ENCODE peak calls at places on chromosomes 2 and 18, in five cellular contexts. Y is tibial nerve, I is lung, J is K562, A is GM23248. X is an unnamed sample.

GRCh38 chr2:84850471-84850870 is 30.4 kb downstream of the TRABD2A start:
- DNase-seq in A (no peak), J (no peak), I (no peak), Y (no peak), X (no peak)

GRCh38 chr2:3503483-3503882 is 15.8 kb downstream of the ADI1 start:
- DNase-seq in A (no peak), I (no peak), J (no peak), Y (no peak), X (no peak)

GRCh38 chr2:88190808-88191721 is 20.9 kb downstream of the THNSL2 start:
- DNase-seq in Y (peak; percentile 38), I (no peak), J (peak; percentile 68), A (peak; percentile 49), X (peak; percentile 51)

GRCh38 chr18:33720133-33720532 is 142.1 kb downstream of the ASXL3 start:
- DNase-seq in A (peak; percentile 66), Y (no peak), J (no peak), I (no peak), X (no peak)

GRCh38 chr2:15678894-15679293 is 87.2 kb downstream of the DDX1 start:
- DNase-seq in Y (no peak), J (no peak), I (no peak), A (no peak), X (no peak)

GRCh38 chr2:223102040-223102899 is 50.3 kb downstream of the KCNE4 start:
- DNase-seq in J (no peak), Y (no peak), I (no peak), A (no peak), X (no peak)

GRCh38 chr2:212912445-212913103 is 238.8 kb downstream of the IKZF2 start:
- DNase-seq in J (no peak), A (peak; percentile 79), I (no peak), Y (no peak), X (no peak)

GRCh38 chr2:44942304-44943030 is 965 bp downstream of the SIX3 start:
- DNase-seq in I (no peak), Y (no peak), A (peak; percentile 43), J (no peak), X (no peak)

GRCh38 chr2:241949736-241950412 is 80.3 kb downstream of the RTP5 start:
- DNase-seq in A (no peak), Y (no peak), I (no peak), J (no peak), X (no peak)

GRCh38 chr2:226983891-226984290 is 148.0 kb downstream of the RHBDD1 start:
- DNase-seq in Y (no peak), A (no peak), I (no peak), J (no peak), X (peak; percentile 84)

GRCh38 chr2:226977775-226978190 is 141.9 kb downstream of the RHBDD1 start:
- DNase-seq in Y (no peak), I (no peak), A (peak; percentile 64), J (peak; percentile 54), X (no peak)

GRCh38 chr2:226978300-226978699 is 142.4 kb downstream of the RHBDD1 start:
- DNase-seq in Y (no peak), J (no peak), I (no peak), A (no peak), X (no peak)

GRCh38 chr2:226981731-226982373 is 146.0 kb downstream of the RHBDD1 start:
- DNase-seq in Y (no peak), I (no peak), J (peak; percentile 65), A (no peak), X (peak; percentile 82)

DNA sequence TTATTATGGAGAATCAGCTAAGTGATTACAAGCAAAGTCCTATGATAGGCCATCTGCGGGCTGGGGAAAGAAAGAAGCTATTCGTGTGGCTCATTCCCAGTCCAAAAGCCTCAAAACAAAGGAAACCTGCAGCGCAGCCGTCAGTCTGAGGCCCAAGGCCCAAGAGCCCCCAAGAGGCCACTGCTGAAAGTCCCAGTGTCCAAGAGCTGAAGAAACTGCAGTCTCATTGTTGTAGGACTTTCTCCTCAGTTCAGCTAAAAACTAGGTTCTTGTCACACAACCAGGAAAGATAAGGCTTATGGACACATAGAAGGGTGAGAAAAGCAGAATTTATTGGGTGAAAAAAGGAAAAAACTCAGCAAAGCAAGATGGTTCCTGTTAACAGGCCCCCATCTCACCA is 143.2 kb downstream of the RHBDD1 start:
- DNase-seq in A (no peak), Y (no peak), J (peak; percentile 84), I (no peak), X (no peak)
- H3K27ac ChIP-seq in A (no peak overlapping the region), Y (no peak overlapping the region), J (peak overlapping the region; percentile 76), I (no peak overlapping the region), X (no peak overlapping the region)

DNA sequence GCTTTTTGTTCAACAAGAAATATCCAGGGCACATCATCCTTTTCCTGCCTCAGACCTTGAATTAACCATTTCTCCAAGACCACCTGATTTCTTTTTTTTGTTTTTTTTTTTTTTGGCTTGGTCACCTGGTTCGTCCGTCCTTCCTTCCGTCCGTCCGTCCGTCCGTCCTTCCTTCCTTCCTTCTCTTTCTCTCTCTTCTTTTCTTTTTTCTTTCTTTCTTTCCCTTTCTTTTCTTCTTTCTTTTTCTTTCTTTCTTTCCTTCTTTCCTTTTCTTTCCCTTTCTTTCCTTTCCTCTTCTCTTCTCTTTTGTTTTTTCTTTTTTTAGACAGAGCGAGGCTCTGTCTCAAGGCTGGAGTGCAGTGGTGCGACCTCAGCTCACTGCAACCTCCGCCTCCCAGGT is 80.7 kb downstream of the TET3 start:
- DNase-seq in A (no peak), Y (no peak), J (no peak), I (no peak), X (no peak)
- H3K27ac ChIP-seq in A (no peak overlapping the region), Y (no peak overlapping the region), J (no peak overlapping the region), I (no peak overlapping the region), X (no peak overlapping the region)

DNA sequence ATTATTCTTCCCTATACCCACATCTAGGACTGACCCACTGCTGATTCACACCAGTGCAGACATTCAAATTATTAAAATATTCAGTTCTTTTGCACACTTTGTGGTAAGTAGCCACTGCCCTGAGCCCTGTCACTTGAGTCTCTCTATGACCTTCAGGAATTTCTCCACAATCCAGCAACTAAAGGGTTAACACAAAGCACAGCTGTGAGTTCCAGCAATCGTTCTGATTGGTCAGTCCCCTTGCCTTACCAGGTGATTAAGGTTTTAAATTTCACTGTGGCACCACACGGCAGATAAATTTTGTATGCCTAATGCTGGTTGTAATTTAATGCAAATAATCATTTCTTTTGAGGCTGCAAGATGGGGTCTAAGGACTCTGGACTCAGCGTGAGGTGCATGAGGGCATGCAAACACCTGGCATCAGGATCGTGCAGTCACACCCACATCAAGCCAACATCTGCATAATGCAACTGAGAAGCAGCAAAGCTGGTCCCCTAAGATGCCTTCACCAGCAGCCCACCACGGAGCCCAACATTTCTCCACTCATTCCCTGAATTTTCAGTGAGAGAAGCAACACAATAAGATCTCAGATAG is 36.6 kb downstream of the SLC14A1 start:
- DNase-seq in Y (no peak), A (no peak), I (no peak), J (no peak), X (no peak)
- H3K27ac ChIP-seq in Y (no peak overlapping the region), A (no peak overlapping the region), I (no peak overlapping the region), J (no peak overlapping the region), X (no peak overlapping the region)

GRCh38 chr2:48355494-48355893 is 174.5 kb upstream of the STON1 start:
- DNase-seq in Y (no peak), I (no peak), A (no peak), J (no peak), X (no peak)
- H3K27ac ChIP-seq in Y (no peak overlapping the region), I (no peak overlapping the region), A (no peak overlapping the region), J (no peak overlapping the region), X (no peak overlapping the region)

GRCh38 chr2:156511112-156511511 is 74.9 kb downstream of the GPD2 start:
- DNase-seq in I (no peak), Y (no peak), J (no peak), A (no peak), X (no peak)
- H3K27ac ChIP-seq in I (no peak overlapping the region), Y (peak overlapping the region; percentile 13), J (no peak overlapping the region), A (no peak overlapping the region), X (no peak overlapping the region)

DNA sequence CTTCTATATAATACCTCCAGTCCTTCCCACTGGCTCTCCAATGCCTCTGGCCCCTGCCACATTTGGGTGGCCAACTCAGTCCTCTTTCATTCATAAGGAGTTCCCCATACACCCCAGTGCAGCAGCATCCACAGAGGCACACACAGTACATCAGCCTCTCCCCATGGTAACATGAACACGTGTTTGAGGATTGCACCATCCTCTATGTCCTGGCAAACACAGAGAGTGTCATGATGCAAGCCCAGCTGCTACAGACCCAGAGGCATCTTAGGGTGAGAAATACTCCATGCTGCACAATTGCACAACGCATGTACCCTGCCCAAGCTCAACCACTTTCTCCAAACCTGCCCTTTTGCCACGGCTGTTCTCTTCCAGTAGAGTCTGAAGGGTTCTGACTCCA is 11.5 kb downstream of the IGFBP5 start:
- DNase-seq in J (no peak), Y (peak; percentile 86), A (peak; percentile 96), I (peak; percentile 65), X (no peak)
- H3K27ac ChIP-seq in J (no peak overlapping the region), Y (peak overlapping the region; percentile 78), A (peak overlapping the region; percentile 43), I (peak overlapping the region; percentile 38), X (no peak overlapping the region)

GRCh38 chr18:79372461-79372860 is 23.3 kb upstream of the NFATC1 start:
- DNase-seq in Y (no peak), J (no peak), A (no peak), I (no peak), X (no peak)
- H3K27ac ChIP-seq in Y (peak overlapping the region; percentile 14), J (no peak overlapping the region), A (no peak overlapping the region), I (no peak overlapping the region), X (no peak overlapping the region)

GRCh38 chr2:112670521-112671022 is 24.8 kb downstream of the SLC20A1 start:
- DNase-seq in J (no peak), I (no peak), A (no peak), Y (no peak), X (no peak)
- H3K27ac ChIP-seq in J (no peak overlapping the region), I (no peak overlapping the region), A (no peak overlapping the region), Y (no peak overlapping the region), X (no peak overlapping the region)

GRCh38 chr2:48322251-48322650 is 207.7 kb upstream of the STON1 start:
- DNase-seq in I (no peak), Y (no peak), J (no peak), A (no peak), X (no peak)
- H3K27ac ChIP-seq in I (no peak overlapping the region), Y (peak overlapping the region; percentile 27), J (no peak overlapping the region), A (no peak overlapping the region), X (no peak overlapping the region)

X was measured in OCI-LY7.